ENCODE peak calls at places on chromosomes 7 and 10, in eight cellular contexts. One of them, this sample, is unnamed.

GRCh38 chr7:57413529-57414398 is 36.2 kb upstream of the ZNF716 start:
- DNase-seq in D721Med: no peak
- DNase-seq in AG04449: no peak
- DNase-seq in hepatocyte: no peak
- DNase-seq in tibial artery: no peak
- DNase-seq in breast epithelium: no peak
- DNase-seq in A549: no peak
- DNase-seq in upper lobe of right lung: no peak
- DNase-seq in this sample: no peak

GRCh38 chr10:101879456-101880189 is 36.0 kb upstream of the KCNIP2 start:
- DNase-seq in AG04449: peak
- DNase-seq in A549: peak
- DNase-seq in hepatocyte: no peak
- DNase-seq in tibial artery: no peak
- DNase-seq in breast epithelium: no peak
- DNase-seq in upper lobe of right lung: no peak
- DNase-seq in D721Med: no peak
- DNase-seq in this sample: no peak

GRCh38 chr7:157693071-157693520 is 356.3 kb downstream of the DNAJB6 start:
- DNase-seq in hepatocyte: no peak
- DNase-seq in D721Med: no peak
- DNase-seq in AG04449: no peak
- DNase-seq in upper lobe of right lung: peak
- DNase-seq in breast epithelium: no peak
- DNase-seq in tibial artery: peak
- DNase-seq in A549: no peak
- DNase-seq in this sample: no peak

GRCh38 chr10:59894114-59894513 is 12.2 kb downstream of the CCDC6 start:
- DNase-seq in AG04449: peak
- DNase-seq in A549: no peak
- DNase-seq in hepatocyte: no peak
- DNase-seq in D721Med: no peak
- DNase-seq in breast epithelium: peak
- DNase-seq in tibial artery: peak
- DNase-seq in upper lobe of right lung: peak
- DNase-seq in this sample: peak

GRCh38 chr10:120702032-120702431 is 149.1 kb upstream of the WDR11 start:
- DNase-seq in hepatocyte: no peak
- DNase-seq in upper lobe of right lung: no peak
- DNase-seq in AG04449: no peak
- DNase-seq in tibial artery: no peak
- DNase-seq in D721Med: no peak
- DNase-seq in A549: no peak
- DNase-seq in breast epithelium: no peak
- DNase-seq in this sample: no peak

GRCh38 chr7:138358850-138359341 is 101.2 kb upstream of the TRIM24 start:
- DNase-seq in D721Med: no peak
- DNase-seq in tibial artery: no peak
- DNase-seq in A549: no peak
- DNase-seq in hepatocyte: no peak
- DNase-seq in breast epithelium: no peak
- DNase-seq in upper lobe of right lung: no peak
- DNase-seq in AG04449: no peak
- DNase-seq in this sample: no peak

GRCh38 chr7:29106128-29106988 is 40.0 kb downstream of the CPVL start:
- DNase-seq in A549: peak
- DNase-seq in D721Med: no peak
- DNase-seq in upper lobe of right lung: no peak
- DNase-seq in AG04449: no peak
- DNase-seq in breast epithelium: peak
- DNase-seq in tibial artery: no peak
- DNase-seq in hepatocyte: peak
- DNase-seq in this sample: peak

GRCh38 chr7:14457567-14458453 is 444.7 kb downstream of the DGKB start:
- DNase-seq in D721Med: peak
- DNase-seq in hepatocyte: peak
- DNase-seq in upper lobe of right lung: peak
- DNase-seq in breast epithelium: peak
- DNase-seq in A549: peak
- DNase-seq in AG04449: peak
- DNase-seq in tibial artery: peak
- DNase-seq in this sample: peak

GRCh38 chr10:32332299-32332750 is 14.6 kb downstream of the EPC1 start:
- DNase-seq in breast epithelium: no peak
- DNase-seq in upper lobe of right lung: no peak
- DNase-seq in AG04449: no peak
- DNase-seq in D721Med: no peak
- DNase-seq in A549: peak
- DNase-seq in tibial artery: no peak
- DNase-seq in hepatocyte: peak
- DNase-seq in this sample: no peak

GRCh38 chr10:47027108-47027811 is 116.0 kb downstream of the PTPN20 start:
- DNase-seq in tibial artery: peak
- DNase-seq in hepatocyte: no peak
- DNase-seq in upper lobe of right lung: peak
- DNase-seq in D721Med: no peak
- DNase-seq in A549: no peak
- DNase-seq in breast epithelium: peak
- DNase-seq in AG04449: no peak
- DNase-seq in this sample: no peak

GRCh38 chr7:99393363-99394187 is 14.8 kb downstream of the PDAP1 start:
- DNase-seq in hepatocyte: peak
- DNase-seq in upper lobe of right lung: no peak
- DNase-seq in tibial artery: peak
- DNase-seq in AG04449: no peak
- DNase-seq in breast epithelium: no peak
- DNase-seq in D721Med: peak
- DNase-seq in A549: no peak
- DNase-seq in this sample: no peak

GRCh38 chr10:118106426-118106825 is 59.7 kb upstream of the RAB11FIP2 start:
- DNase-seq in hepatocyte: peak
- DNase-seq in A549: peak
- DNase-seq in upper lobe of right lung: no peak
- DNase-seq in breast epithelium: no peak
- DNase-seq in D721Med: no peak
- DNase-seq in AG04449: no peak
- DNase-seq in tibial artery: no peak
- DNase-seq in this sample: peak

GRCh38 chr7:37448637-37449331 is at the start of gene ELMO1:
- DNase-seq in AG04449: no peak
- DNase-seq in hepatocyte: peak
- DNase-seq in upper lobe of right lung: peak
- DNase-seq in breast epithelium: peak
- DNase-seq in tibial artery: peak
- DNase-seq in A549: peak
- DNase-seq in D721Med: no peak
- DNase-seq in this sample: no peak

GRCh38 chr10:96022739-96023138 is 20.6 kb upstream of the CCNJ start:
- DNase-seq in upper lobe of right lung: no peak
- DNase-seq in AG04449: no peak
- DNase-seq in A549: no peak
- DNase-seq in hepatocyte: no peak
- DNase-seq in breast epithelium: no peak
- DNase-seq in D721Med: no peak
- DNase-seq in tibial artery: no peak
- DNase-seq in this sample: no peak

GRCh38 chr10:44967596-44967995 is 8.0 kb downstream of the RASSF4 start:
- DNase-seq in breast epithelium: no peak
- DNase-seq in upper lobe of right lung: no peak
- DNase-seq in tibial artery: peak
- DNase-seq in A549: no peak
- DNase-seq in hepatocyte: no peak
- DNase-seq in AG04449: no peak
- DNase-seq in D721Med: no peak
- DNase-seq in this sample: no peak

GRCh38 chr10:22573820-22574569 is 140.4 kb downstream of the PIP4K2A start:
- DNase-seq in breast epithelium: no peak
- DNase-seq in A549: peak
- DNase-seq in hepatocyte: no peak
- DNase-seq in tibial artery: no peak
- DNase-seq in upper lobe of right lung: no peak
- DNase-seq in D721Med: no peak
- DNase-seq in AG04449: no peak
- DNase-seq in this sample: no peak

GRCh38 chr10:73159038-73159648 is 8.7 kb downstream of the ECD start:
- DNase-seq in breast epithelium: no peak
- DNase-seq in upper lobe of right lung: no peak
- DNase-seq in AG04449: no peak
- DNase-seq in hepatocyte: peak
- DNase-seq in A549: peak
- DNase-seq in D721Med: no peak
- DNase-seq in tibial artery: peak
- DNase-seq in this sample: no peak
- TF ChIP-seq CTCF in breast epithelium: peak
- TF ChIP-seq CTCF in upper lobe of right lung: peak
- TF ChIP-seq CTCF in AG04449: peak
- TF ChIP-seq CTCF in hepatocyte: peak
- TF ChIP-seq CTCF in A549: peak
- TF ChIP-seq CTCF in D721Med: peak
- TF ChIP-seq CTCF in tibial artery: peak
- TF ChIP-seq CTCF in this sample: peak

DNA sequence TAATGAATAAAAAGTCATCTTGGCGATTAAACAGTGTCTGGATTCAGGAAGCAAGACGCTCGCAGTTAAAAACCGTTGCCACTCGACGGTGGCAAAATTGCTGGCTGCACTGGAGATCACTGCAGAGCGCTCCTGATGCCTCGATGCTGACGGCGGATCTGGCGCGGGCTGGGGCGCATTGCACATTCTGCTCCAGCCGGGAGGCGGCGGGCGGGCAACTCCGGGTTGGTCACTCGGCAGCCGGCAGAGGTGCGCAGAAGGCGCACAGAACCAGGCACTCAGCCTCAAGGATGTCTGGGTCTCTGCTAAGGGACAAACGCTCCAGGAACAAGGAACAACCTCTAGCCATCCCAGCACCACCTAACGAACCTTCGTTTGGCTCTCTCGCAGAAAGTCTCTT is 254.5 kb downstream of the OTUD1 start:
- DNase-seq in hepatocyte: no peak
- DNase-seq in breast epithelium: no peak
- DNase-seq in D721Med: no peak
- DNase-seq in upper lobe of right lung: no peak
- DNase-seq in tibial artery: no peak
- DNase-seq in AG04449: no peak
- DNase-seq in A549: peak
- DNase-seq in this sample: no peak
- TF ChIP-seq CTCF in hepatocyte: no peak
- TF ChIP-seq CTCF in breast epithelium: no peak
- TF ChIP-seq CTCF in D721Med: no peak
- TF ChIP-seq CTCF in upper lobe of right lung: no peak
- TF ChIP-seq CTCF in tibial artery: no peak
- TF ChIP-seq CTCF in AG04449: peak
- TF ChIP-seq CTCF in A549: no peak
- TF ChIP-seq CTCF in this sample: no peak

DNA sequence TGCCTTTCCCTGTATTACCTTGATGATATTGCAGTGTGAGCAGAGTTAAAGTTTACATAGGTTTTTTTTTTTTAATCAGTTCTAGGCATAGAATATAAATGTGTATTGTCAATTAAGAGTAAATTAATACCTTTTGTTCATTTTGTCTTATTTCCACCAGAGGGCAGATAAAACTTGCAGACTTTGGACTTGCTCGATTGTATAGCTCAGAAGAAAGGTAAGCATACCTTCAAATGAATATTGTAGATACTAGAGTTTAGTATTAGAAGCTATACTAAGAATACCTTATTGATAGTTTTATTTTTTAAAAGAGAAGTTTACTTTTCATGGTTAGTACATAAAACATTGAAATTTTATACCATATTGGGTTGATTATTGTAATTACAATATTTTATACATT is 86.8 kb downstream of the MPLKIP start:
- DNase-seq in A549: peak
- DNase-seq in D721Med: no peak
- DNase-seq in AG04449: no peak
- DNase-seq in tibial artery: no peak
- DNase-seq in hepatocyte: no peak
- DNase-seq in breast epithelium: no peak
- DNase-seq in upper lobe of right lung: no peak
- DNase-seq in this sample: no peak
- TF ChIP-seq CTCF in A549: peak
- TF ChIP-seq CTCF in D721Med: peak
- TF ChIP-seq CTCF in AG04449: no peak
- TF ChIP-seq CTCF in tibial artery: no peak
- TF ChIP-seq CTCF in hepatocyte: peak
- TF ChIP-seq CTCF in breast epithelium: no peak
- TF ChIP-seq CTCF in upper lobe of right lung: no peak
- TF ChIP-seq CTCF in this sample: no peak

GRCh38 chr10:6840766-6841165 is 260.7 kb upstream of the PRKCQ start:
- DNase-seq in AG04449: no peak
- DNase-seq in hepatocyte: no peak
- DNase-seq in A549: no peak
- DNase-seq in breast epithelium: no peak
- DNase-seq in upper lobe of right lung: no peak
- DNase-seq in tibial artery: no peak
- DNase-seq in D721Med: no peak
- DNase-seq in this sample: peak

GRCh38 chr10:6844251-6844650 is 264.2 kb upstream of the PRKCQ start:
- DNase-seq in hepatocyte: no peak
- DNase-seq in D721Med: no peak
- DNase-seq in A549: no peak
- DNase-seq in AG04449: no peak
- DNase-seq in tibial artery: no peak
- DNase-seq in upper lobe of right lung: no peak
- DNase-seq in breast epithelium: no peak
- DNase-seq in this sample: no peak

GRCh38 chr10:6841746-6842145 is 261.7 kb upstream of the PRKCQ start:
- DNase-seq in hepatocyte: no peak
- DNase-seq in upper lobe of right lung: no peak
- DNase-seq in AG04449: no peak
- DNase-seq in tibial artery: no peak
- DNase-seq in breast epithelium: no peak
- DNase-seq in A549: no peak
- DNase-seq in D721Med: no peak
- DNase-seq in this sample: no peak

GRCh38 chr10:6842722-6843121 is 262.6 kb upstream of the PRKCQ start:
- DNase-seq in D721Med: no peak
- DNase-seq in hepatocyte: no peak
- DNase-seq in upper lobe of right lung: no peak
- DNase-seq in breast epithelium: no peak
- DNase-seq in A549: no peak
- DNase-seq in tibial artery: no peak
- DNase-seq in AG04449: no peak
- DNase-seq in this sample: no peak

GRCh38 chr10:6843477-6843876 is 263.4 kb upstream of the PRKCQ start:
- DNase-seq in A549: peak
- DNase-seq in tibial artery: no peak
- DNase-seq in D721Med: no peak
- DNase-seq in breast epithelium: no peak
- DNase-seq in AG04449: no peak
- DNase-seq in upper lobe of right lung: no peak
- DNase-seq in hepatocyte: no peak
- DNase-seq in this sample: no peak
- TF ChIP-seq CTCF in A549: no peak
- TF ChIP-seq CTCF in tibial artery: no peak
- TF ChIP-seq CTCF in D721Med: no peak
- TF ChIP-seq CTCF in breast epithelium: no peak
- TF ChIP-seq CTCF in AG04449: no peak
- TF ChIP-seq CTCF in upper lobe of right lung: peak
- TF ChIP-seq CTCF in hepatocyte: no peak
- TF ChIP-seq CTCF in this sample: no peak

This sample was measured in AG09319.